ENCODE peak calls at places on chromosomes 13 and 19, in seven cellular contexts. O is NCI-H69; Y is lower leg skin; H is memory B cell; X is NCI-H524; U is stimulated activated CD4-positive, alpha-beta T cell treated with anti-CD3 and anti-CD28 coated beads, Interleukin-4, amount 100 ng/mL, for 48 hours; F is tibial artery. Z is an unnamed sample.

GRCh38 chr13:51241720-51242119 is 19.5 kb downstream of the FAM124A start:
- DNase-seq in O (no peak), Y (no peak), H (no peak), X (no peak), U (no peak), F (no peak), Z (no peak)

GRCh38 chr19:6260912-6261636 is 18.7 kb downstream of the MLLT1 start:
- DNase-seq in O (peak; percentile 22), Y (no peak), H (no peak), X (peak; percentile 35), U (no peak), F (no peak), Z (no peak)

GRCh38 chr19:51271015-51271600 is 20.2 kb downstream of the SIGLECL1 start:
- DNase-seq in O (peak; percentile 8), Y (no peak), H (no peak), X (no peak), U (no peak), F (no peak), Z (no peak)

GRCh38 chr19:39928357-39928725 is 6.1 kb downstream of the FCGBP start:
- DNase-seq in O (no peak), Y (no peak), H (no peak), X (no peak), U (no peak), F (no peak), Z (no peak)

GRCh38 chr13:32905063-32905863 is 111.0 kb upstream of the KL start:
- DNase-seq in O (peak; percentile 8), Y (no peak), H (peak; percentile 4), X (no peak), U (no peak), F (no peak), Z (no peak)

GRCh38 chr19:31352782-31353651 is 3.8 kb upstream of the TSHZ3 start:
- DNase-seq in O (no peak), Y (no peak), H (no peak), X (no peak), U (no peak), F (no peak), Z (no peak)

GRCh38 chr19:4089400-4089908 is 22.8 kb upstream of the ZBTB7A start:
- DNase-seq in O (no peak), Y (peak; percentile 47), H (no peak), X (no peak), U (no peak), F (no peak), Z (no peak)

GRCh38 chr19:17770613-17771012 is 19.3 kb downstream of the FCHO1 start:
- DNase-seq in O (no peak), Y (no peak), H (no peak), X (no peak), U (no peak), F (no peak), Z (no peak)

GRCh38 chr13:113207890-113208423 is 512 bp downstream of the PCID2 start:
- DNase-seq in O (peak; percentile 81), Y (no peak), H (no peak), X (peak; percentile 22), U (no peak), F (no peak), Z (peak; percentile 25)

GRCh38 chr13:41564046-41564445 is 106.7 kb downstream of the RGCC start:
- DNase-seq in O (no peak), Y (no peak), H (no peak), X (no peak), U (no peak), F (no peak), Z (no peak)

GRCh38 chr19:13847033-13847899 is 29.7 kb upstream of the NANOS3 start:
- DNase-seq in O (peak; percentile 98), Y (peak; percentile 90), H (peak; percentile 91), X (peak; percentile 63), U (peak; percentile 76), F (peak; percentile 94), Z (peak; percentile 78)

GRCh38 chr19:15841875-15842569 is 26.6 kb upstream of the OR10H1 start:
- DNase-seq in O (no peak), Y (no peak), H (no peak), X (no peak), U (no peak), F (no peak), Z (no peak)

GRCh38 chr13:45219938-45220375 is 19.1 kb upstream of the KCTD4 start:
- DNase-seq in O (peak; percentile 87), Y (no peak), H (no peak), X (no peak), U (no peak), F (no peak), Z (no peak)

GRCh38 chr13:48233097-48233885 is at the start of gene ITM2B:
- DNase-seq in O (peak; percentile 75), Y (no peak), H (peak; percentile 41), X (peak; percentile 57), U (peak; percentile 55), F (peak; percentile 57), Z (peak; percentile 55)

GRCh38 chr19:34507414-34508067 is 26.0 kb downstream of the WTIP start:
- DNase-seq in O (no peak), Y (no peak), H (no peak), X (no peak), U (no peak), F (no peak), Z (no peak)

GRCh38 chr13:28136916-28137315 is 1.4 kb upstream of the PAN3 start:
- DNase-seq in O (no peak), Y (no peak), H (no peak), X (no peak), U (no peak), F (no peak), Z (no peak)

GRCh38 chr19:49506575-49507105 is 5.8 kb upstream of the FCGRT start:
- DNase-seq in O (peak; percentile 85), Y (no peak), H (peak; percentile 82), X (peak; percentile 71), U (peak; percentile 72), F (peak; percentile 54), Z (no peak)

GRCh38 chr19:44927746-44928145 is 13.3 kb downstream of the APOC1 start:
- DNase-seq in O (no peak), Y (no peak), H (no peak), X (no peak), U (no peak), F (no peak), Z (no peak)

GRCh38 chr13:87087741-87088140 is 583.4 kb upstream of the SLITRK5 start:
- DNase-seq in O (no peak), Y (no peak), H (no peak), X (no peak), U (no peak), F (no peak), Z (no peak)

GRCh38 chr19:3577741-3578344 is 5.1 kb downstream of the HMG20B start:
- DNase-seq in O (no peak), Y (no peak), H (no peak), X (no peak), U (no peak), F (no peak), Z (no peak)